ENCODE peak calls at places on chromosomes 11 and 22, in seven cellular contexts. P is DMS 273 treated with DMSO at 0.1 percent for 48 hours; S is stimulated activated CD4-positive, alpha-beta T cell treated with anti-CD3 and anti-CD28 coated beads, Interleukin-4, amount 100 ng/mL, for 48 hours; C is fibroblast of villous mesenchyme; V is BJ; M is NCI-H1930; X is germinal center. T is an unnamed sample.
A peak's percentile ranks its signal among the peaks of the same experiment; 100 is the strongest.

GRCh38 chr11:15795378-15795777 is 561.0 kb downstream of the SOX6 start:
- DNase-seq in P (no peak), S (no peak), C (no peak), V (no peak), M (no peak), X (no peak), T (no peak)

GRCh38 chr22:47626428-47627390 is 864.3 kb downstream of the TBC1D22A start:
- DNase-seq in P (no peak), S (no peak), C (no peak), V (no peak), M (no peak), X (no peak), T (no peak)

GRCh38 chr11:134504146-134504905 is 92.3 kb upstream of the B3GAT1 start:
- DNase-seq in P (no peak), S (no peak), C (no peak), V (no peak), M (no peak), X (no peak), T (no peak)

GRCh38 chr11:9285850-9286587 is 20.9 kb upstream of the DENND5A start:
- DNase-seq in P (no peak), S (no peak), C (no peak), V (no peak), M (no peak), X (no peak), T (peak; percentile 78)

GRCh38 chr11:85955531-85955930 is 100.3 kb downstream of the CCDC83 start:
- DNase-seq in P (no peak), S (no peak), C (peak; percentile 69), V (no peak), M (no peak), X (no peak), T (no peak)

GRCh38 chr11:78787696-78788095 is 213.0 kb upstream of the NARS2 start:
- DNase-seq in P (no peak), S (no peak), C (no peak), V (no peak), M (no peak), X (no peak), T (no peak)

GRCh38 chr11:1566381-1567051 is 5.6 kb downstream of the DUSP8 start:
- DNase-seq in P (no peak), S (no peak), C (no peak), V (no peak), M (no peak), X (no peak), T (no peak)

GRCh38 chr11:113114452-113115027 is 153.3 kb downstream of the NCAM1 start:
- DNase-seq in P (no peak), S (no peak), C (peak; percentile 61), V (no peak), M (peak; percentile 45), X (no peak), T (peak; percentile 4)

GRCh38 chr22:47059701-47060161 is 297.3 kb downstream of the TBC1D22A start:
- DNase-seq in P (no peak), S (no peak), C (peak; percentile 23), V (no peak), M (no peak), X (peak; percentile 53), T (peak; percentile 6)

GRCh38 chr22:46684706-46685105 is 53.3 kb downstream of the CERK start:
- DNase-seq in P (no peak), S (no peak), C (no peak), V (no peak), M (no peak), X (peak; percentile 86), T (no peak)

GRCh38 chr11:116990061-116990473 is 108.2 kb downstream of the SIK3 start:
- DNase-seq in P (no peak), S (no peak), C (peak; percentile 35), V (no peak), M (no peak), X (no peak), T (no peak)

GRCh38 chr11:128451651-128452470 is 135.5 kb downstream of the ETS1 start:
- DNase-seq in P (no peak), S (no peak), C (no peak), V (no peak), M (no peak), X (peak; percentile 15), T (no peak)

GRCh38 chr22:25014896-25015755 is 62.6 kb downstream of the KIAA1671 start:
- DNase-seq in P (no peak), S (no peak), C (no peak), V (no peak), M (no peak), X (no peak), T (no peak)

GRCh38 chr11:11451501-11452005 is 98.5 kb upstream of the CSNK2A3 start:
- DNase-seq in P (no peak), S (no peak), C (no peak), V (no peak), M (no peak), X (no peak), T (no peak)

GRCh38 chr22:19996694-19997384 is 19.8 kb downstream of the ARVCF start:
- DNase-seq in P (no peak), S (no peak), C (no peak), V (no peak), M (no peak), X (no peak), T (no peak)

GRCh38 chr22:17250380-17251129 is 31.3 kb upstream of the ADA2 start:
- DNase-seq in P (no peak), S (no peak), C (no peak), V (no peak), M (no peak), X (no peak), T (no peak)